ENCODE peak calls at places on chromosomes 13 and 19, in four cellular contexts. L is fibroblast of the aortic adventitia, N is lower leg skin, Q is WERI-Rb-1. Y is an unnamed sample.

GRCh38 chr19:17090501-17091074 is 15.0 kb downstream of the MYO9B start:
- DNase-seq in Q (no peak), L (no peak), N (no peak), Y (no peak)

GRCh38 chr19:52188822-52189744 is 769 bp upstream of the PPP2R1A start:
- DNase-seq in L (no peak), Q (no peak), N (peak), Y (peak)

GRCh38 chr13:49086711-49087110 is 111.0 kb downstream of the FNDC3A start:
- DNase-seq in L (peak), Q (no peak), N (no peak), Y (no peak)

GRCh38 chr19:10105241-10106099 is 692 bp upstream of the PPAN start:
- DNase-seq in L (no peak), Q (no peak), N (no peak), Y (no peak)

GRCh38 chr19:40147693-40148347 is 43.4 kb upstream of the MAP3K10 start:
- DNase-seq in L (peak), Q (no peak), N (peak), Y (no peak)

GRCh38 chr13:29476046-29476445 is 119.4 kb downstream of the SLC7A1 start:
- DNase-seq in N (no peak), Q (no peak), L (no peak), Y (no peak)

GRCh38 chr19:13119654-13120053 is 1.6 kb downstream of the NACC1 start:
- DNase-seq in Q (no peak), L (no peak), N (no peak), Y (no peak)

GRCh38 chr19:55255618-55256423 is 3.0 kb downstream of the PPP6R1 start:
- DNase-seq in N (no peak), Q (no peak), L (peak), Y (no peak)

GRCh38 chr13:106151056-106151699 is 384.3 kb downstream of the EFNB2 start:
- DNase-seq in N (no peak), Q (no peak), L (peak), Y (no peak)

DNA sequence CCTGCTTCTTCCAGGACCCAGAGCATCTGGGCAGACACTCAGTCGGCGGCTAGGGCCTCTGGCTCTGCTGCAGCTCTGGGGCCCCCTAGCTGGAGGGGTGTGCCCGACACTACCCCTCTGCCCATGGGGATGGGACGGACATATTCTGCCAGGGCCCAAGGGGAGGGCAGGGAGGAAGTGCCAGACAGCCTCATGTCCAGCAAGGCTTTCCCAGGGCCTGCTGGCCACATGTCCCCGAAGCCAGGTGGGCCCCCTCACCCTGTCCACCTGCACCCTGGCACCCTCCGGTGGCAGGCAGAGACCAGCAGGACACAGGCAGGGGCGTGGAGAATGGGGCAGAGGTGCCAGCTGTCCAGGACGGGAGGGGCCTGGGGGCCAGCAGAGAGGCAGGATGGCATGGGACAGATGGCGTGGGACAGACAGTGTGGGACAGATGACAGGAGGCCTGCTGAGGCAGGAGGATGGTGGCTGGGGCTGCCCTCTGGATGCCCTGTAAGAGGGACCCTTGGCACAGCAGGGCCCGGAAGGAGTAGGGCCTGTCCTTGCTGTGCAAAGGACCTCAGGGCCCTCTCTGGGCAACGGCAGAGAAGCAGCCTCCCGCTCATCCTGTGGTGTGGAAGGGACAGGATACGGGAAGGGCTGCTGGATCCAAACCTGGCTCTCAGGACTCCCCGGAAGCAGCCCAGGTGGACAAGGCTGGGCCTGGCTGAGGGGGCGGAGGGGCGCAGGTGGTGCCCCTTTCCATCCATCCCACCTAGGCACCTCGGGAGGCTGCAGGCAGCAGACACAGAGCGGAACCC is 29.1 kb downstream of the CEBPG start:
- DNase-seq in N (no peak), Q (no peak), L (no peak), Y (peak)
- TF ChIP-seq CTCF in N (no peak), Q (no peak), L (no peak), Y (no peak)

GRCh38 chr19:11291415-11291814 is 4.5 kb upstream of the TSPAN16 start:
- DNase-seq in N (no peak), Q (no peak), L (no peak), Y (no peak)

GRCh38 chr19:11281336-11282049 is 14.5 kb upstream of the TSPAN16 start:
- DNase-seq in N (no peak), L (no peak), Q (no peak), Y (no peak)

GRCh38 chr19:11284535-11284934 is 11.4 kb upstream of the TSPAN16 start:
- DNase-seq in Q (no peak), L (no peak), N (no peak), Y (no peak)

GRCh38 chr19:11288349-11288748 is 7.6 kb upstream of the TSPAN16 start:
- DNase-seq in L (peak), Q (peak), N (no peak), Y (peak)

DNA sequence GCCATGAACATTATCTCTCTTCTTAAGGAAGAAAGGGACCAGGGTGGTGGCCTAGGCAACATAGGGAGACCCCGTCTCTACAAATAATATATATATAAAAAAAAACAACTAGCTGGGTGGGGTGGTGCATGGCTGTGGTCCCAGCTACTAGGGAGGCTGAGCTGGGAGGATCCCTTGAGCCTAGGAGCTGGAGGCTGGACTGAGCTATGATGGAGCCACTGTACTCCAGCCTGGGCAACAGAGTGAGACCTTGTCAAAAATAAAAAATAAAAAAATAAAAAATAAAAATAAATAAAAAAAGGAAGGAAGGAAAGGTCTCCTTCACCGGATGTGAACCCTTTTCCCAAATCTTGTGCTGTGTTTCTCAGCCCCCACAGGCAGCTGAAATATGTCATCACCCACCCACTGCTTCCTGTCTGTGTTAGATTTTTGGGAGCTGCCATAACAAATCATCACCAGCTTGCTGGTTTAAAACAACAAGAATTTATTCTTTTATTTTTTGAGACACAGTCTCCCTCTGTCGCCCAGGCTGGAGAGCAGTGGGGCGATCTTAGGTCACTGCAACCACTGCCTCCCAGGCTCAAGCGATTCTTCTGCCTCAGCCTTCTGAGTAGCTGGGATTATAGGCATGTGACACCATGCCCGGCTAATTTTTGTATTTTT is 9.5 kb upstream of the TSPAN16 start:
- DNase-seq in N (no peak), L (peak), Q (no peak), Y (no peak)
- TF ChIP-seq CTCF in N (no peak), L (no peak), Q (no peak), Y (no peak)

GRCh38 chr19:42357290-42357689 is 31.9 kb downstream of the MEGF8 start:
- DNase-seq in N (no peak), Q (no peak), L (no peak), Y (no peak)

GRCh38 chr19:42352893-42353259 is 27.4 kb downstream of the MEGF8 start:
- DNase-seq in N (no peak), L (no peak), Q (no peak), Y (no peak)

GRCh38 chr19:42353341-42354015 is 28.0 kb downstream of the MEGF8 start:
- DNase-seq in L (no peak), N (no peak), Q (no peak), Y (no peak)

GRCh38 chr19:42355896-42356295 is 30.5 kb downstream of the MEGF8 start:
- DNase-seq in N (no peak), L (no peak), Q (no peak), Y (no peak)

GRCh38 chr19:42356686-42357085 is 31.3 kb downstream of the MEGF8 start:
- DNase-seq in N (no peak), Q (no peak), L (no peak), Y (no peak)
- TF ChIP-seq CTCF in N (no peak), Q (no peak), L (no peak), Y (no peak)

DNA sequence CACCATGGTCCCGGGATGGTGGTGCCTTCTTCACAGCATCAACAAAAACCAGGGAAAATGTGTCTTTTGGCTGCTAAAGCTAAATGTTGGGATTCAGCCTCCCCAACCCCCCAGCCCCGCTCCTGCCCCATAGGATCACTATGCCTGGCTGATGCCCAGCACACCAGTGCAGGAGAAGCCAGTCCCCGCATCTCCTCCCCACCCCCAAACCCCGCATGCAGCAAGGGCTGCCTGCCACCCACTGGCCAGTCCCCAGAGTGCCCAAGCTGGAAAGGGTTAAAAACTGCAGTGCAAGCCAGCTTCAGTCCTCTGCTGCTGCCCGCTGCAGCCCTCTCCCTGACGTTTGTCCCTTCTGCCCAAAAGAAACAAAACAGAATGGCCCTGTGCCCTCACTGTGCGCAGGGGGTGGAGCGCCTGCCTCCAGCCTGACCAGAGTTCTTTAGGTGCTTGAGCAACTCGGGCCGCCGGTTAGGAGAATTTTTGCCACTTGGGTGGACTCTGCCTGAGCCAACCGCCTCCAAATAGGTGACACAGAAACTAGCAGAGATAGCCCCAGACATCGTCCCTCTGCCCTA is 3.7 kb downstream of the CALM3 start:
- DNase-seq in L (no peak), Q (no peak), N (no peak), Y (no peak)
- TF ChIP-seq CTCF in L (no peak), Q (no peak), N (no peak), Y (no peak)

GRCh38 chr13:107678075-107678689 is 537.2 kb downstream of the LIG4 start:
- DNase-seq in N (no peak), Q (peak), L (no peak), Y (peak)
- TF ChIP-seq CTCF in N (no peak), Q (peak), L (no peak), Y (no peak)

DNA sequence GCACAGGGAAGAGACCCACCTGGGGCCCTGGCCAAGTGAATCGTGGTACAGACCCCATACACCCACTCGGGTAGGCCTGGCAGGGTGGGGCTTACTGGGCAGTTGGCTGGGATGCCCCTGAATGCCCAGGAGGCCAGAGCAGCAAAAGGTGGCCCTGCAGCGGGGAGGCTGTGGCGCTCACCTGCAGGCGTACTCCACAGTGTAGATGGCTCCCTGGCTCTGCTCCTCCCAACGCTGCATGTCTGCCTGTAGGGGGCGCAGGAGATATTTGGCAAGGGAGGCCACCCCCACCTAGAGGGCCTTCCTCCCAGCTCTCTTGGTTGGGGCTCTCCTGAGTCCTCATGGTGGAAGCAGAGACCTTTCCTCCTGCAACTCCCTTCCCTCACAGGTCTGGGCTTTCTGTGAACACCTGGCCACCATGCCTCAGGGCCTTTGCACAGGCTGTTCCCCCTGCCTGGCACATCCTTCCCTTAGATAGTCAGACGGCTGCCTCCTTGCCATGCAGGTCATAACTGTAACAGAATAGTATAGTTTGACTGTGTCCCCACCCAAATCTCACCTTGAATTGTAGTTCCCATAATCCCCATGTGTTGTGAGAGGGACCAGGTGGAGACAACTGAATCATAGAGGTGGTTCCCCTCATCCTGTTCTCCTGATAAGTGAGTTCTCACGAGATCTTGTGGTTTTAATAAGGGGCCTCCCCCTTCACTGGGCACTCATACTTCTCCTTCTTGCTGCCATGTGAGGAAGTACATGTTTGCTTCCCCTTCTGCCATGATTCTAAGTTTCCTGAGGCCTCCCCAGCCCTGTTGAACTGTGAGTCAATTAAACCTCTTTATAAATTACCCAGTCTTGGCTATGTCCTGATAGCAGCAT is 5.9 kb downstream of the BORCS8 start:
- DNase-seq in Q (peak), L (peak), N (no peak), Y (peak)
- TF ChIP-seq CTCF in Q (peak), L (peak), N (no peak), Y (peak)

GRCh38 chr13:110407021-110407420 is 99.9 kb downstream of the COL4A2 start:
- DNase-seq in L (no peak), Q (no peak), N (no peak), Y (no peak)
- TF ChIP-seq CTCF in L (no peak), Q (no peak), N (no peak), Y (no peak)

DNA sequence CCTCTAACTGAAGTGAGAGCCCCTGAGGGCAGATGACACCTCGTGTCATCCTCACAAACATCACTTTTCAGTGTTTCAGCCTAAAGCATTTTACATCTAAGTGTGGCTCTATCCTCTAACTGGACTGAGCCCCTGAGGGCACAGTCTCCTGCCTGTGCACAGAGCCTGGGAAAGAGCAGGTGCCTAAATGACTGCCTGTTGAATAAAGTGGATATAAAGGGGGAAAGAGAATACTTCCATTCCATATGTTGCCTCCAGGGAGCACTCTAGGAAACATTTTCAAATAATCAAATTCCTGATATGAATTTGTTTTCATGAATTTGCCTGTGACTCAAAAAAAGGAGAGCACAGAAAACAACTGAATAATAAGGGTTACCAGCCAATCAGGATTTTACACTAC is 32.2 kb downstream of the CNMD start:
- DNase-seq in Q (no peak), L (no peak), N (no peak), Y (peak)
- TF ChIP-seq CTCF in Q (no peak), L (no peak), N (no peak), Y (no peak)